ENCODE peak calls at places on chromosomes 2 and 18, in four cellular contexts. I, N, Z and C are unnamed samples.

GRCh38 chr2:32926708-32927084 is 20.1 kb upstream of the LTBP1 start:
- DNase-seq in I (no peak), N (no peak), Z (no peak), C (no peak)

GRCh38 chr2:162221064-162221463 is 22.2 kb downstream of the FAP start:
- DNase-seq in Z (peak), I (no peak), N (peak), C (peak)

GRCh38 chr2:43707255-43707654 is 31.0 kb upstream of the C1GALT1C1L start:
- DNase-seq in Z (peak), I (no peak), N (peak), C (no peak)

GRCh38 chr2:238988105-238988504 is 140.2 kb downstream of the TWIST2 start:
- DNase-seq in N (no peak), I (no peak), Z (no peak), C (no peak)

GRCh38 chr2:191041418-191042161 is 27.6 kb upstream of the STAT1 start:
- DNase-seq in I (peak), Z (peak), N (no peak), C (no peak)

GRCh38 chr18:22342625-22343024 is 75.1 kb downstream of the CTAGE1 start:
- DNase-seq in I (peak), Z (peak), N (no peak), C (no peak)

GRCh38 chr2:65919579-65920188 is 487.3 kb upstream of the SPRED2 start:
- DNase-seq in N (no peak), I (no peak), Z (no peak), C (no peak)

GRCh38 chr2:120140866-120141265 is 82.3 kb downstream of the TMEM185B start:
- DNase-seq in N (no peak), I (no peak), Z (no peak), C (no peak)

GRCh38 chr2:128233790-128234395 is 84.8 kb downstream of the HS6ST1 start:
- DNase-seq in I (peak), N (no peak), Z (no peak), C (no peak)

GRCh38 chr2:139080244-139080643 is 300.1 kb upstream of the NXPH2 start:
- DNase-seq in N (no peak), Z (no peak), I (no peak), C (no peak)

GRCh38 chr18:49135871-49136270 is 185.1 kb upstream of the SMAD7 start:
- DNase-seq in Z (no peak), I (no peak), N (no peak), C (no peak)

GRCh38 chr2:229980440-229981184 is 58.3 kb downstream of the FBXO36 start:
- DNase-seq in I (no peak), Z (peak), N (peak), C (peak)

GRCh38 chr18:69935319-69936190 is 12.1 kb downstream of the CD226 start:
- DNase-seq in I (no peak), N (no peak), Z (peak), C (no peak)

GRCh38 chr18:54766631-54767030 is 61.6 kb upstream of the RAB27B start:
- DNase-seq in I (no peak), N (no peak), Z (no peak), C (no peak)

GRCh38 chr2:233381013-233381995 is 27.0 kb downstream of the DGKD start:
- DNase-seq in I (no peak), Z (no peak), N (no peak), C (no peak)

GRCh38 chr18:4807495-4808293 is 352.6 kb upstream of the DLGAP1 start:
- DNase-seq in Z (no peak), I (no peak), N (no peak), C (no peak)

GRCh38 chr2:234852035-234852434 is 99.8 kb upstream of the SH3BP4 start:
- DNase-seq in Z (no peak), I (no peak), N (no peak), C (no peak)

GRCh38 chr18:67621025-67621713 is 104.6 kb upstream of the DSEL start:
- DNase-seq in I (no peak), N (no peak), Z (no peak), C (no peak)